ENCODE peak calls at places on chromosome 1, in nine cellular contexts. One of them, this sample, is unnamed.

GRCh38 chr1:169109561-169110134 is 3.2 kb downstream of the ATP1B1 start:
- DNase-seq in GM23338: peak
- DNase-seq in heart left ventricle: no peak
- DNase-seq in AG04450: peak
- DNase-seq in dorsolateral prefrontal cortex: no peak
- DNase-seq in esophagus muscularis mucosa: no peak
- DNase-seq in hepatocyte: peak
- DNase-seq in HCT116: peak
- DNase-seq in uterus: peak
- DNase-seq in this sample: peak

GRCh38 chr1:244628719-244629299 is 24.1 kb upstream of the DESI2 start:
- DNase-seq in hepatocyte: peak
- DNase-seq in uterus: no peak
- DNase-seq in AG04450: no peak
- DNase-seq in esophagus muscularis mucosa: no peak
- DNase-seq in heart left ventricle: no peak
- DNase-seq in dorsolateral prefrontal cortex: no peak
- DNase-seq in GM23338: no peak
- DNase-seq in HCT116: no peak
- DNase-seq in this sample: no peak

GRCh38 chr1:9302745-9303524 is 10.2 kb downstream of the SPSB1 start:
- DNase-seq in esophagus muscularis mucosa: no peak
- DNase-seq in GM23338: no peak
- DNase-seq in AG04450: peak
- DNase-seq in HCT116: peak
- DNase-seq in heart left ventricle: peak
- DNase-seq in uterus: no peak
- DNase-seq in dorsolateral prefrontal cortex: no peak
- DNase-seq in hepatocyte: peak
- DNase-seq in this sample: no peak

GRCh38 chr1:53949023-53949611 is 3.0 kb downstream of the LRRC42 start:
- DNase-seq in uterus: no peak
- DNase-seq in dorsolateral prefrontal cortex: no peak
- DNase-seq in AG04450: no peak
- DNase-seq in heart left ventricle: no peak
- DNase-seq in GM23338: peak
- DNase-seq in hepatocyte: peak
- DNase-seq in HCT116: no peak
- DNase-seq in esophagus muscularis mucosa: no peak
- DNase-seq in this sample: peak

GRCh38 chr1:182029002-182029378 is 32.5 kb downstream of the ZNF648 start:
- DNase-seq in dorsolateral prefrontal cortex: no peak
- DNase-seq in AG04450: no peak
- DNase-seq in hepatocyte: no peak
- DNase-seq in HCT116: no peak
- DNase-seq in heart left ventricle: no peak
- DNase-seq in GM23338: no peak
- DNase-seq in uterus: no peak
- DNase-seq in esophagus muscularis mucosa: no peak
- DNase-seq in this sample: no peak

GRCh38 chr1:100721502-100722205 is 2.1 kb downstream of the VCAM1 start:
- DNase-seq in hepatocyte: peak
- DNase-seq in esophagus muscularis mucosa: no peak
- DNase-seq in HCT116: no peak
- DNase-seq in heart left ventricle: no peak
- DNase-seq in AG04450: peak
- DNase-seq in uterus: peak
- DNase-seq in GM23338: no peak
- DNase-seq in dorsolateral prefrontal cortex: no peak
- DNase-seq in this sample: peak

GRCh38 chr1:59138402-59138801 is 158.5 kb upstream of the FGGY start:
- DNase-seq in dorsolateral prefrontal cortex: no peak
- DNase-seq in heart left ventricle: no peak
- DNase-seq in AG04450: no peak
- DNase-seq in esophagus muscularis mucosa: peak
- DNase-seq in HCT116: no peak
- DNase-seq in hepatocyte: no peak
- DNase-seq in uterus: no peak
- DNase-seq in GM23338: no peak
- DNase-seq in this sample: no peak

GRCh38 chr1:182262425-182262824 is 129.2 kb downstream of the GLUL start:
- DNase-seq in HCT116: no peak
- DNase-seq in GM23338: no peak
- DNase-seq in dorsolateral prefrontal cortex: no peak
- DNase-seq in AG04450: no peak
- DNase-seq in esophagus muscularis mucosa: no peak
- DNase-seq in hepatocyte: no peak
- DNase-seq in heart left ventricle: no peak
- DNase-seq in uterus: no peak
- DNase-seq in this sample: no peak

DNA sequence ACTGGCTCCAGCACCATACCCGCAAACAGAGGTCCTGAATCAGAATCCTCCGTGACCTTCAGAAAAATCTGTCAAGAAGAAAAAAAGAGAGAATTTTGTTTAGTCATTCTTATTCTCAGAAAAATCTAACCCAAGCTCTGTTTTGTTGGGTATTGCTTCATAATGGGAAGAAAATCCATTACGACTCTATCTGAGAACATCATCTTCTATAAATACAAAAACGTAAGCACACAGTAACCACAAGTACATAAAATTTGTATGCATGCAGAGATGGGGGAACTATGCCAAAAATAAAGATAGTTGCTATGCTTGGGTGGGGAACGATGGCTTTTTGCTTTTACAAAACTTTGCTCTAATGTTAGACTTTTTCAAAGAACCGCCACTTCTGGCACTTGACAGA is 84.2 kb downstream of the ABCA4 start:
- DNase-seq in esophagus muscularis mucosa: no peak
- DNase-seq in GM23338: no peak
- DNase-seq in uterus: no peak
- DNase-seq in HCT116: no peak
- DNase-seq in AG04450: peak
- DNase-seq in hepatocyte: no peak
- DNase-seq in dorsolateral prefrontal cortex: no peak
- DNase-seq in heart left ventricle: no peak
- DNase-seq in this sample: no peak
- TF ChIP-seq CTCF in esophagus muscularis mucosa: no peak
- TF ChIP-seq CTCF in GM23338: no peak
- TF ChIP-seq CTCF in uterus: no peak
- TF ChIP-seq CTCF in HCT116: no peak
- TF ChIP-seq CTCF in AG04450: no peak
- TF ChIP-seq CTCF in hepatocyte: no peak
- TF ChIP-seq CTCF in dorsolateral prefrontal cortex: no peak
- TF ChIP-seq CTCF in heart left ventricle: no peak
- TF ChIP-seq CTCF in this sample: no peak

GRCh38 chr1:117675907-117676430 is 70.1 kb downstream of the TENT5C start:
- DNase-seq in HCT116: no peak
- DNase-seq in uterus: no peak
- DNase-seq in esophagus muscularis mucosa: no peak
- DNase-seq in hepatocyte: no peak
- DNase-seq in GM23338: no peak
- DNase-seq in dorsolateral prefrontal cortex: no peak
- DNase-seq in heart left ventricle: no peak
- DNase-seq in AG04450: no peak
- DNase-seq in this sample: no peak
- H3K27ac ChIP-seq in HCT116: no peak
- H3K27ac ChIP-seq in uterus: no peak
- H3K27ac ChIP-seq in esophagus muscularis mucosa: no peak
- H3K27ac ChIP-seq in hepatocyte: no peak
- H3K27ac ChIP-seq in GM23338: no peak
- H3K27ac ChIP-seq in dorsolateral prefrontal cortex: no peak
- H3K27ac ChIP-seq in heart left ventricle: peak
- H3K27ac ChIP-seq in AG04450: no peak
- H3K27ac ChIP-seq in this sample: no peak

GRCh38 chr1:180937012-180937372 is 24.3 kb downstream of the KIAA1614 start:
- DNase-seq in GM23338: no peak
- DNase-seq in AG04450: no peak
- DNase-seq in heart left ventricle: no peak
- DNase-seq in uterus: no peak
- DNase-seq in HCT116: no peak
- DNase-seq in dorsolateral prefrontal cortex: no peak
- DNase-seq in esophagus muscularis mucosa: no peak
- DNase-seq in hepatocyte: no peak
- DNase-seq in this sample: no peak

GRCh38 chr1:180940445-180940844 is 27.7 kb downstream of the KIAA1614 start:
- DNase-seq in GM23338: no peak
- DNase-seq in HCT116: no peak
- DNase-seq in hepatocyte: no peak
- DNase-seq in dorsolateral prefrontal cortex: no peak
- DNase-seq in esophagus muscularis mucosa: no peak
- DNase-seq in AG04450: no peak
- DNase-seq in uterus: no peak
- DNase-seq in heart left ventricle: no peak
- DNase-seq in this sample: no peak

GRCh38 chr1:180939706-180940094 is 27.0 kb downstream of the KIAA1614 start:
- DNase-seq in GM23338: no peak
- DNase-seq in hepatocyte: no peak
- DNase-seq in esophagus muscularis mucosa: no peak
- DNase-seq in HCT116: no peak
- DNase-seq in uterus: no peak
- DNase-seq in heart left ventricle: no peak
- DNase-seq in AG04450: no peak
- DNase-seq in dorsolateral prefrontal cortex: no peak
- DNase-seq in this sample: no peak

GRCh38 chr1:180937624-180938225 is 25.0 kb downstream of the KIAA1614 start:
- DNase-seq in AG04450: no peak
- DNase-seq in dorsolateral prefrontal cortex: no peak
- DNase-seq in esophagus muscularis mucosa: no peak
- DNase-seq in heart left ventricle: no peak
- DNase-seq in GM23338: no peak
- DNase-seq in uterus: no peak
- DNase-seq in hepatocyte: no peak
- DNase-seq in HCT116: no peak
- DNase-seq in this sample: no peak

DNA sequence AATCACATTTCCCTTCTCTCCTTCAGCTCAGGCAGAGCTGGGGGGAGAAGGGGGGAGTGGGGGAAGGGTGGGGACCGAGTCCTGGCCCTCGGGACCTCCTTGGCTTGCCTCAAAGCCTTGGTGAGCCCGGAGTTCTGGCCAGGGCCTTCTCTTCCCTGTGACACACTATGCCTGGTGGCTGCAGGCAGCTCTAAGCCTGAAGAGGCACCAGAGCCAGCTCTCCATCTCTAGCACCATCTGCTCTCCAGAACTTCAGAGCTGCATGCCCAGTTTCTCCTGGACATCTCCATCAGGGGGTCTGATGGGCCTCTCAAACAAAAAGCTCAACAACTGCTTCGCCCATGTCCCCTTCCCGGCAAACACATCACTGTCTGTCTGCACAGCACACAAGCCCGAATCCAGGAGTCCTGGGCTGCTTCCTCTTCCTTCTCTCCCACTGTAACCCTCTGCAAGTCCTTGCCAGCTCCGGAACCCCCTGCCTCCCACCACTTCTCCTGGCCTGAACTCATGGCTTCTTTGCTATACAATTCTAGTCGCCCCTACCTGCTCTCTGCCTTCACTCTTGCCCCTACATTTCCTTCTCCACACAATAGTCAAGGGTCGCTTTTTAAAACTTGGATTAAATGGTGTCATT is 26.5 kb downstream of the KIAA1614 start:
- DNase-seq in dorsolateral prefrontal cortex: no peak
- DNase-seq in AG04450: no peak
- DNase-seq in esophagus muscularis mucosa: no peak
- DNase-seq in heart left ventricle: no peak
- DNase-seq in hepatocyte: no peak
- DNase-seq in uterus: no peak
- DNase-seq in GM23338: no peak
- DNase-seq in HCT116: no peak
- DNase-seq in this sample: no peak
- H3K4me3 ChIP-seq in dorsolateral prefrontal cortex: no peak
- H3K4me3 ChIP-seq in AG04450: no peak
- H3K4me3 ChIP-seq in esophagus muscularis mucosa: no peak
- H3K4me3 ChIP-seq in heart left ventricle: no peak
- H3K4me3 ChIP-seq in hepatocyte: no peak
- H3K4me3 ChIP-seq in uterus: no peak
- H3K4me3 ChIP-seq in GM23338: no peak
- H3K4me3 ChIP-seq in HCT116: no peak
- H3K4me3 ChIP-seq in this sample: no peak

GRCh38 chr1:213983589-213984386 is 4.0 kb upstream of the PROX1 start:
- DNase-seq in AG04450: no peak
- DNase-seq in heart left ventricle: no peak
- DNase-seq in esophagus muscularis mucosa: no peak
- DNase-seq in HCT116: no peak
- DNase-seq in dorsolateral prefrontal cortex: no peak
- DNase-seq in uterus: no peak
- DNase-seq in hepatocyte: no peak
- DNase-seq in GM23338: peak
- DNase-seq in this sample: no peak

GRCh38 chr1:213980906-213981305 is 6.9 kb upstream of the PROX1 start:
- DNase-seq in uterus: no peak
- DNase-seq in dorsolateral prefrontal cortex: no peak
- DNase-seq in HCT116: no peak
- DNase-seq in GM23338: peak
- DNase-seq in AG04450: no peak
- DNase-seq in hepatocyte: no peak
- DNase-seq in heart left ventricle: no peak
- DNase-seq in esophagus muscularis mucosa: no peak
- DNase-seq in this sample: no peak

GRCh38 chr1:213984387-213985180 is 3.2 kb upstream of the PROX1 start:
- DNase-seq in HCT116: no peak
- DNase-seq in GM23338: peak
- DNase-seq in heart left ventricle: no peak
- DNase-seq in dorsolateral prefrontal cortex: no peak
- DNase-seq in esophagus muscularis mucosa: no peak
- DNase-seq in AG04450: no peak
- DNase-seq in uterus: no peak
- DNase-seq in hepatocyte: no peak
- DNase-seq in this sample: no peak

GRCh38 chr1:213982515-213982813 is 5.3 kb upstream of the PROX1 start:
- DNase-seq in AG04450: no peak
- DNase-seq in dorsolateral prefrontal cortex: no peak
- DNase-seq in uterus: no peak
- DNase-seq in hepatocyte: no peak
- DNase-seq in HCT116: no peak
- DNase-seq in GM23338: no peak
- DNase-seq in heart left ventricle: no peak
- DNase-seq in esophagus muscularis mucosa: no peak
- DNase-seq in this sample: no peak

DNA sequence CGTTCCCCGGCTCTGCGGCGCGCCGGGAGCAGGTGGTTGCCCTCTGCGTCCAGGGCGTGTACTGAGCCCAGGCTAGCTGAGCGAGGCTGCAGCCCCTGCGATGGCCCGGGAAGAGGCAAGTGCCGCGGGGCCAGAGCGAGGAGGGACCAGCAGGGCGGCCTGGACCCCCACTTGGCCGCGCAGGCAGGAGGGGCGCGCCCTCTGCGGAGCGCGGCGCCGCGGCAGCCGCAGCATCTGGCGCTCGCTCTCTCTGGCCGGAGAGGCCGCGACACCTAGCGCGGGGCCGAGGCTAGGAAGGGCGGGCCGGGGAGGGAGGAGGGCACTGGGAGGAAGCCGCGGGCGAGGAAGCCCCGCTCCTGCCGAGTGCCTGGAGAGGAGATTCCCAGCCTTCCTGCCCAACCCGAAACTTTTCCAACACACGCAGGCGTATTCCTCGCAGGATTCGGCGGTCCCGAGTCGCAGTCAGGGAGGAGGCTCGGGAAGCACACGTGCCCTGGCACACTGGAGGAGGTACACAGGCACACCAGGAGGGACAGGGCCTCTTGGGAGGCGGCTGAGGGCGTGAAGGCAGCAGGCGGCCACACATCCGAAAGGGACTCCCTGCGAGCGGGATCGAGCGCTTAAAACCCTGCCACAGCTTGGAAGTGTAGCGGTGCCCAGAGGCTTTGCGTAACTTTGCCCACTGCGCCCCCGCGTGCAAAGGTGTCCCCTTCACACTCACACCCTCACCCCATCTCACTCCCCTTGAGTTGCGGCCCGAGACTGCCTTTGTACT is 4.8 kb upstream of the PROX1 start:
- DNase-seq in GM23338: peak
- DNase-seq in esophagus muscularis mucosa: no peak
- DNase-seq in heart left ventricle: peak
- DNase-seq in HCT116: no peak
- DNase-seq in uterus: no peak
- DNase-seq in dorsolateral prefrontal cortex: peak
- DNase-seq in AG04450: no peak
- DNase-seq in hepatocyte: peak
- DNase-seq in this sample: peak
- TF ChIP-seq CTCF in GM23338: no peak
- TF ChIP-seq CTCF in esophagus muscularis mucosa: no peak
- TF ChIP-seq CTCF in heart left ventricle: no peak
- TF ChIP-seq CTCF in HCT116: no peak
- TF ChIP-seq CTCF in uterus: no peak
- TF ChIP-seq CTCF in dorsolateral prefrontal cortex: no peak
- TF ChIP-seq CTCF in AG04450: no peak
- TF ChIP-seq CTCF in hepatocyte: no peak
- TF ChIP-seq CTCF in this sample: no peak